ENCODE peak calls at places on chromosome 2, in four cellular contexts. One of them, this sample, is unnamed.

GRCh38 chr2:172072279-172072678 is 13.0 kb upstream of the DLX1 start:
- DNase-seq in activated effector memory CD4-positive, alpha-beta T cell treated with Interleukin-2 at 50 U/mL for 16 hours: no peak
- DNase-seq in NCI-H510A treated with DMSO at 0.1 percent for 48 hours: peak
- DNase-seq in kidney glomerular epithelial cell: no peak
- DNase-seq in this sample: peak

GRCh38 chr2:83006991-83007390 is 1452.1 kb downstream of the SUCLG1 start:
- DNase-seq in activated effector memory CD4-positive, alpha-beta T cell treated with Interleukin-2 at 50 U/mL for 16 hours: no peak
- DNase-seq in kidney glomerular epithelial cell: no peak
- DNase-seq in NCI-H510A treated with DMSO at 0.1 percent for 48 hours: no peak
- DNase-seq in this sample: no peak

GRCh38 chr2:170396799-170397459 is 219.0 kb downstream of the MYO3B start:
- DNase-seq in activated effector memory CD4-positive, alpha-beta T cell treated with Interleukin-2 at 50 U/mL for 16 hours: no peak
- DNase-seq in kidney glomerular epithelial cell: peak
- DNase-seq in NCI-H510A treated with DMSO at 0.1 percent for 48 hours: peak
- DNase-seq in this sample: peak

GRCh38 chr2:42838133-42838532 is 45.8 kb upstream of the HAAO start:
- DNase-seq in activated effector memory CD4-positive, alpha-beta T cell treated with Interleukin-2 at 50 U/mL for 16 hours: no peak
- DNase-seq in kidney glomerular epithelial cell: no peak
- DNase-seq in NCI-H510A treated with DMSO at 0.1 percent for 48 hours: no peak
- DNase-seq in this sample: no peak

GRCh38 chr2:159243521-159243920 is 43.0 kb downstream of the WDSUB1 start:
- DNase-seq in kidney glomerular epithelial cell: no peak
- DNase-seq in activated effector memory CD4-positive, alpha-beta T cell treated with Interleukin-2 at 50 U/mL for 16 hours: no peak
- DNase-seq in NCI-H510A treated with DMSO at 0.1 percent for 48 hours: no peak
- DNase-seq in this sample: no peak

GRCh38 chr2:240146141-240146561 is 5.7 kb upstream of the OTOS start:
- DNase-seq in kidney glomerular epithelial cell: no peak
- DNase-seq in NCI-H510A treated with DMSO at 0.1 percent for 48 hours: no peak
- DNase-seq in activated effector memory CD4-positive, alpha-beta T cell treated with Interleukin-2 at 50 U/mL for 16 hours: no peak
- DNase-seq in this sample: peak

GRCh38 chr2:38254796-38255195 is 122.3 kb downstream of the ATL2 start:
- DNase-seq in NCI-H510A treated with DMSO at 0.1 percent for 48 hours: no peak
- DNase-seq in kidney glomerular epithelial cell: peak
- DNase-seq in activated effector memory CD4-positive, alpha-beta T cell treated with Interleukin-2 at 50 U/mL for 16 hours: no peak
- DNase-seq in this sample: no peak

GRCh38 chr2:109450574-109451265 is 163.0 kb downstream of the SEPTIN10 start:
- DNase-seq in NCI-H510A treated with DMSO at 0.1 percent for 48 hours: no peak
- DNase-seq in kidney glomerular epithelial cell: no peak
- DNase-seq in activated effector memory CD4-positive, alpha-beta T cell treated with Interleukin-2 at 50 U/mL for 16 hours: no peak
- DNase-seq in this sample: no peak

GRCh38 chr2:172198908-172199307 is 96.2 kb upstream of the DLX2 start:
- DNase-seq in activated effector memory CD4-positive, alpha-beta T cell treated with Interleukin-2 at 50 U/mL for 16 hours: no peak
- DNase-seq in kidney glomerular epithelial cell: no peak
- DNase-seq in NCI-H510A treated with DMSO at 0.1 percent for 48 hours: no peak
- DNase-seq in this sample: no peak

This sample was measured in NCI-H69.